ENCODE peak calls at places on chromosome 7, in four cellular contexts. W, H, J and S are unnamed samples.
A peak's percentile ranks its signal among the peaks of the same experiment; 100 is the strongest.

GRCh38 chr7:53351681-53352080 is 316.2 kb downstream of the POM121L12 start:
- DNase-seq in W (no peak), H (no peak), J (no peak), S (no peak)

GRCh38 chr7:105131033-105131656 is 117.1 kb downstream of the KMT2E start:
- DNase-seq in W (no peak), H (peak; percentile 80), J (no peak), S (no peak)

GRCh38 chr7:503046-503574 is 16.5 kb downstream of the PDGFA start:
- DNase-seq in W (no peak), H (no peak), J (no peak), S (no peak)

GRCh38 chr7:134836447-134836846 is 57.0 kb downstream of the CALD1 start:
- DNase-seq in W (no peak), H (no peak), J (no peak), S (no peak)

GRCh38 chr7:26367219-26367711 is 75.6 kb downstream of the SNX10 start:
- DNase-seq in W (no peak), H (no peak), J (no peak), S (no peak)

GRCh38 chr7:32616625-32617024 is 121.3 kb downstream of the AVL9 start:
- DNase-seq in W (no peak), H (peak; percentile 20), J (no peak), S (peak; percentile 22)

GRCh38 chr7:137169282-137169698 is 174.2 kb downstream of the PTN start:
- DNase-seq in W (peak; percentile 47), H (no peak), J (peak; percentile 26), S (peak; percentile 58)

GRCh38 chr7:45984386-45985295 is 63.6 kb upstream of the IGFBP3 start:
- DNase-seq in W (no peak), H (no peak), J (peak; percentile 25), S (peak; percentile 44)

GRCh38 chr7:99008921-99009530 is 130.7 kb downstream of the TRRAP start:
- DNase-seq in W (no peak), H (no peak), J (no peak), S (no peak)

GRCh38 chr7:13879994-13880686 is 109.3 kb downstream of the ETV1 start:
- DNase-seq in W (no peak), H (no peak), J (no peak), S (no peak)

GRCh38 chr7:79778786-79779382 is 325.4 kb upstream of the MAGI2 start:
- DNase-seq in W (no peak), H (no peak), J (no peak), S (no peak)

GRCh38 chr7:123633553-123633952 is 22.1 kb upstream of the LMOD2 start:
- DNase-seq in W (no peak), H (no peak), J (no peak), S (no peak)

GRCh38 chr7:4837814-4838625 is 23.8 kb downstream of the PAPOLB start:
- DNase-seq in W (no peak), H (no peak), J (no peak), S (no peak)

GRCh38 chr7:151539055-151539714 is 19.5 kb upstream of the RHEB start:
- DNase-seq in W (no peak), H (no peak), J (no peak), S (no peak)

GRCh38 chr7:47458057-47458456 is 123.9 kb downstream of the TNS3 start:
- DNase-seq in W (no peak), H (no peak), J (peak; percentile 37), S (no peak)

GRCh38 chr7:47893721-47894365 is 54.4 kb downstream of the PKD1L1 start:
- DNase-seq in W (no peak), H (no peak), J (no peak), S (no peak)

GRCh38 chr7:55086413-55087201 is 67.8 kb downstream of the EGFR start:
- DNase-seq in W (no peak), H (no peak), J (peak; percentile 72), S (no peak)

DNA sequence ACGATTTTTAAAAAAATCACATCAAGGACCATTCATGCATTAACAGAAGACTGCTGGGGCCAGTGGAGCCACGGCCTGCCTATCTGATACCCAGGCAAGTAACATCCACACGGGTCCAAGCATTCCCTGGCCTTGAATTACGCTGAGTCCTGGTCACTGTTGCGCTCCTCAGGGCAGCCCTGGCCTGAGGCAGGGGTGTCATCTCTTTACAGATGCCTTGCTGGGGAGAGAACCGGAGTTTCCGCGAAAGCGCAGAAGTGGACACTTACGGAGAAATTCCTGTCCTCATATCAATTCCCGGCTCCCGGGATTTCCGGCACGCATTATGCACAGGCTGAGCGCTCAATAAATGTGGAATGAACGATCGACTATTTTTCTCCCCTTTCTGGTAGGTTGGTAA is 1.4 kb downstream of the CARD11 start:
- DNase-seq in W (no peak), H (no peak), J (no peak), S (no peak)
- H3K4me2 ChIP-seq in W (peak overlapping the region; percentile 71), H (no peak overlapping the region), J (no peak overlapping the region), S (no peak overlapping the region)

GRCh38 chr7:116209561-116210070 is 723 bp upstream of the TES start:
- DNase-seq in W (no peak), H (no peak), J (no peak), S (no peak)
- TF ChIP-seq PHF8 in W (no peak), H (no peak), J (no peak), S (no peak)

GRCh38 chr7:21353388-21353780 is 74.5 kb upstream of the SP4 start:
- DNase-seq in W (no peak), H (no peak), J (no peak), S (no peak)
- H3K4me2 ChIP-seq in W (no peak overlapping the region), H (no peak overlapping the region), J (no peak overlapping the region), S (no peak overlapping the region)

GRCh38 chr7:93890464-93891068 is at the start of gene TFPI2:
- DNase-seq in W (peak; percentile 43), H (no peak), J (peak; percentile 2), S (peak; percentile 94)

GRCh38 chr7:93889261-93889660 is 1.3 kb downstream of the TFPI2 start:
- DNase-seq in W (no peak), H (no peak), J (no peak), S (peak; percentile 45)

GRCh38 chr7:93894966-93895650 is 4.6 kb upstream of the TFPI2 start:
- DNase-seq in W (no peak), H (no peak), J (no peak), S (no peak)

GRCh38 chr7:93894426-93894825 is 3.9 kb upstream of the TFPI2 start:
- DNase-seq in W (no peak), H (no peak), J (no peak), S (no peak)

GRCh38 chr7:93890041-93890463 is 501 bp downstream of the TFPI2 start:
- DNase-seq in W (peak; percentile 25), H (no peak), J (no peak), S (peak; percentile 79)
- TF ChIP-seq PHF8 in W (peak; percentile 38), H (no peak), J (no peak), S (no peak)

GRCh38 chr7:127692200-127692599 is 40.2 kb downstream of the SND1 start:
- DNase-seq in W (no peak), H (no peak), J (no peak), S (no peak)

GRCh38 chr7:127689194-127689772 is 37.3 kb downstream of the SND1 start:
- DNase-seq in W (no peak), H (no peak), J (no peak), S (no peak)

GRCh38 chr7:127690337-127690736 is 38.3 kb downstream of the SND1 start:
- DNase-seq in W (no peak), H (no peak), J (no peak), S (no peak)

DNA sequence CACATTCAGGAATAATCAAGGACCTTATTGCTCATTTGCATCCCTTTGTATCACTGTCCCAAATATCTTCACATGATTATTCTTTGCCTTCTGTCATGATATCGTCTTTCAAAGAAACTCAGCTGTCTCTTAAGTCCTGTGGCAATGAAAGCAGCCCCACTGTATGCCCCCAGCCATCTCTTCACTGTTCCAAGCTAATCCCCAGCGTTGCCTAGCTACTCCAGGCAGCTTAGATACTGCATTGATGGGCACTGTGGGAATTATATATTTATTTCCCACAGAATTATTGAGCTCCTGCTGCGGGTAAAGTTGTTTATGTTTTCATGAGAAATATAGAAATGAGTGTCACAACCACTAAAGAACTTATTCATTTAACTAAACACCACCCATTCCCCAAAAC is 38.8 kb downstream of the SND1 start:
- DNase-seq in W (no peak), H (no peak), J (no peak), S (no peak)
- H3K4me2 ChIP-seq in W (no peak overlapping the region), H (no peak overlapping the region), J (no peak overlapping the region), S (no peak overlapping the region)

DNA sequence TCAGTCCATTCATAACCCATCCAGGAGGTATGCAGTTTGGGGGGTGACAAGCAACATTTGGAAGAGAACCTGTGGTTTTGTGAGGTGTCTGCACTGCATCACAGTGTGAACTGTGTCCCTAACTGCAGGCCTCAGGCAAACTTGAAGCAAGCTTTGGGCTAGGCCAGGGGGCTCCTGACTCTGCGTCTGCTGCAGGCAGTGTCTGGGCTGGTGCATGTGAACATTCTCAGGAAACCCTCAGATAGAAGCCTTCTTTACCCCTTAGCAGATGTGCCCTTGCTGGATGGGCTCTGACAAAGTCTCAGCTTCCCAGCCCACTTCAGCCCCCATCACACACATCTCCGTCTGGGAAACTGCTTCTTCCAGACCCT is 61.0 kb downstream of the VIPR2 start:
- DNase-seq in W (no peak), H (no peak), J (no peak), S (no peak)
- TF ChIP-seq PHF8 in W (no peak), H (no peak), J (no peak), S (no peak)

GRCh38 chr7:158815046-158815445 is 14.3 kb downstream of the ESYT2 start:
- DNase-seq in W (no peak), H (no peak), J (no peak), S (no peak)
- H3K4me2 ChIP-seq in W (peak overlapping the region; percentile 50), H (no peak overlapping the region), J (no peak overlapping the region), S (peak overlapping the region; percentile 99)